ENCODE peak calls at places on chromosomes 12 and 14, in seven cellular contexts. F is B cell, M is AG09309, G is mesothelial cell of epicardium, A is WTC11, P is fibroblast of pulmonary artery, W is cardiac fibroblast. V is an unnamed sample.
A peak's percentile ranks its signal among the peaks of the same experiment; 100 is the strongest.

GRCh38 chr12:125160556-125160955 is 95.3 kb downstream of the AACS start:
- DNase-seq in F (no peak), M (no peak), P (no peak), W (no peak), G (no peak), A (no peak), V (no peak)

GRCh38 chr14:67950386-67950785 is 130.8 kb downstream of the RAD51B start:
- DNase-seq in F (no peak), A (no peak), G (no peak), M (no peak), W (no peak), P (no peak), V (no peak)

GRCh38 chr12:4054643-4055042 is 181.4 kb upstream of the PARP11 start:
- DNase-seq in F (no peak), M (no peak), G (no peak), P (no peak), W (no peak), A (no peak), V (no peak)

GRCh38 chr14:104362761-104363605 is 216.6 kb upstream of the C14orf180 start:
- DNase-seq in G (peak; percentile 14), F (no peak), W (no peak), A (no peak), M (no peak), P (no peak), V (no peak)

GRCh38 chr12:119005832-119006360 is 24.6 kb downstream of the SRRM4 start:
- DNase-seq in W (no peak), G (no peak), M (no peak), A (no peak), F (no peak), P (no peak), V (no peak)

GRCh38 chr12:65941388-65941787 is 117.1 kb downstream of the HMGA2 start:
- DNase-seq in G (no peak), A (no peak), M (peak; percentile 87), W (peak; percentile 86), F (no peak), P (peak; percentile 85), V (peak; percentile 77)

GRCh38 chr14:52494444-52494843 is 57.9 kb downstream of the TXNDC16 start:
- DNase-seq in F (no peak), A (no peak), W (peak; percentile 22), P (peak; percentile 48), M (no peak), G (no peak), V (peak; percentile 35)

GRCh38 chr12:32264995-32265394 is 134.4 kb upstream of the FGD4 start:
- DNase-seq in F (peak; percentile 30), A (no peak), M (peak; percentile 27), P (peak; percentile 28), G (no peak), W (peak; percentile 32), V (no peak)

GRCh38 chr14:23071244-23071974 is 14.1 kb upstream of the CDH24 start:
- DNase-seq in F (peak; percentile 80), G (no peak), M (peak; percentile 73), P (peak; percentile 95), W (peak; percentile 92), A (peak; percentile 82), V (peak; percentile 89)

GRCh38 chr12:45517360-45517759 is 212.1 kb upstream of the ARID2 start:
- DNase-seq in M (no peak), F (no peak), W (no peak), G (no peak), P (no peak), A (no peak), V (no peak)

GRCh38 chr14:93045211-93045674 is 70.5 kb downstream of the ITPK1 start:
- DNase-seq in F (no peak), M (no peak), A (peak; percentile 41), P (no peak), G (no peak), W (no peak), V (no peak)

GRCh38 chr12:78060186-78060585 is 229.5 kb downstream of the NAV3 start:
- DNase-seq in P (peak; percentile 55), G (no peak), F (no peak), A (no peak), M (no peak), W (peak; percentile 83), V (peak; percentile 5)

GRCh38 chr12:65638324-65638723 is 186.0 kb upstream of the HMGA2 start:
- DNase-seq in G (no peak), M (no peak), A (no peak), P (no peak), W (no peak), F (no peak), V (no peak)

GRCh38 chr14:89588840-89589296 is 171.8 kb upstream of the FOXN3 start:
- DNase-seq in F (no peak), M (no peak), A (no peak), G (no peak), W (no peak), P (no peak), V (no peak)

GRCh38 chr12:113407931-113408585 is 4.4 kb upstream of the SDS start:
- DNase-seq in W (peak; percentile 68), A (no peak), G (no peak), F (no peak), P (peak; percentile 74), M (peak; percentile 21), V (peak; percentile 53)

GRCh38 chr12:2319747-2320146 is 267.0 kb downstream of the CACNA1C start:
- DNase-seq in W (peak; percentile 31), P (peak; percentile 25), G (no peak), F (no peak), A (no peak), M (no peak), V (no peak)

GRCh38 chr12:572532-572899 is 90.7 kb downstream of the NINJ2 start:
- DNase-seq in F (no peak), M (no peak), W (peak; percentile 68), A (no peak), G (no peak), P (peak; percentile 10), V (peak; percentile 70)

GRCh38 chr14:64722842-64723447 is 18.7 kb downstream of the PLEKHG3 start:
- DNase-seq in M (no peak), P (no peak), F (no peak), A (no peak), W (no peak), G (no peak), V (peak; percentile 80)

GRCh38 chr14:99608591-99608990 is 4.6 kb upstream of the CCDC85C start:
- DNase-seq in F (no peak), A (no peak), P (no peak), M (no peak), G (no peak), W (no peak), V (no peak)

GRCh38 chr14:99611639-99612038 is 7.6 kb upstream of the CCDC85C start:
- DNase-seq in G (no peak), M (no peak), W (no peak), F (no peak), A (no peak), P (no peak), V (no peak)

GRCh38 chr14:99612065-99612736 is 8.2 kb upstream of the CCDC85C start:
- DNase-seq in M (no peak), W (no peak), P (no peak), A (no peak), G (no peak), F (no peak), V (peak; percentile 49)

GRCh38 chr14:99606359-99606758 is 2.4 kb upstream of the CCDC85C start:
- DNase-seq in W (no peak), G (no peak), F (no peak), P (no peak), M (no peak), A (no peak), V (no peak)

GRCh38 chr14:99609245-99610117 is 5.5 kb upstream of the CCDC85C start:
- DNase-seq in G (no peak), W (no peak), M (no peak), A (no peak), P (no peak), F (no peak), V (no peak)
- TF ChIP-seq CTCF in G (no peak), W (no peak), M (no peak), A (no peak), P (no peak), F (peak; percentile 25), V (no peak)

DNA sequence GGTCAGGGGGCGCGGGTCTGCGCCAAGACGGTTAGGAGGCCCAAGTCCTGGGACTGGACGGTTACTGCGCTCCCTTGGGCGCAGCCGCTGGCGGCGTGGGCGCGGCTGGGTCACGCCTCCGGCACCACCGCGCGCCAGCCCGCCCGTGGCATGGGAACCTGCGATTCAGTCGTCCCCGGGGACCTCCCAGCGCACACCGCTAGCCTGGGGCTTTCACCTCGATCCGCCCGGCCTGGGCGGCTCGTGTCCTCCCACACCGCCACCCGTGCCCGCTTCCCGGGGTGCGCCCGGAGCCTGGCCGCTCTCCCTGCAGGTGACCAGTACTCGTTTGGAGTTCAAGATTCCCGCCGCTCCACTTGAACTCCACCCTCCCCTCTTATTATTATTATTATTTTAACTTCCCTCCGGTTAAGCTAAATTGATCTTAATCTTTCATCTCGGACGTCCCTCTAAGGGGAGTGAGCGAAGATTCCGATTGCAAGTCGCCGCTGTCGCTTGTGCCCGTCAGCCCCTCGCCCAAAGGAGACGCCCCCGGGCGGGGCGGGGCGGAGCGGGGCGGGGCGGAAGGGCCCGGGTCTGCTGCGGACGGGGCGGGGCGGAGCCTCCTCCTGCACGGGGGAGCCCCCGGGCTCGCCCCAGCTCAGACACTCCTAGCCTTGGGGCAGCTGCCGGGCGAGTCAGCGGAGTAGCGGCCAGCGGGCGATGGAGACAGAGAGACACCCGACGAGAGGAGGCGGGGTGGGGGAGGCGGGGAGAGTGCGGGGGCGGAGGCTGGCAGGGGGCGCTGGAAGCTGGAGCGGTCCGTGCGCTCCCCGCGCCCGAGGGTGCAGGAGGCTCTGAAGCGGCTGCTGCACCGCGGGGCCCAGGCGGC is at the start of gene KCNMB4:
- DNase-seq in P (peak; percentile 65), A (peak; percentile 93), F (peak; percentile 93), M (no peak), W (peak; percentile 37), G (peak; percentile 62), V (peak; percentile 42)
- TF ChIP-seq CTCF in P (no peak), A (no peak), F (no peak), M (no peak), W (no peak), G (no peak), V (no peak)

GRCh38 chr14:95675486-95675885 is 10.7 kb upstream of the TCL1B start:
- DNase-seq in F (no peak), P (no peak), M (no peak), G (no peak), A (no peak), W (no peak), V (no peak)

GRCh38 chr14:95674613-95675012 is 11.6 kb upstream of the TCL1B start:
- DNase-seq in P (no peak), G (no peak), F (no peak), M (no peak), A (no peak), W (no peak), V (no peak)

GRCh38 chr14:95679995-95680735 is 6.1 kb upstream of the TCL1B start:
- DNase-seq in W (no peak), A (no peak), F (peak; percentile 64), G (no peak), P (no peak), M (no peak), V (no peak)

GRCh38 chr14:95679148-95679547 is 7.1 kb upstream of the TCL1B start:
- DNase-seq in G (no peak), W (no peak), F (no peak), A (no peak), P (no peak), M (no peak), V (no peak)

GRCh38 chr14:95677168-95677835 is 8.9 kb upstream of the TCL1B start:
- DNase-seq in G (no peak), F (no peak), P (no peak), M (no peak), A (no peak), W (no peak), V (no peak)
- TF ChIP-seq CTCF in G (no peak), F (no peak), P (no peak), M (no peak), A (no peak), W (no peak), V (no peak)

GRCh38 chr14:54488646-54489317 is at the start of gene GMFB:
- DNase-seq in A (peak; percentile 87), M (peak; percentile 70), F (peak; percentile 94), G (peak; percentile 68), P (peak; percentile 96), W (peak; percentile 96), V (peak; percentile 93)
- TF ChIP-seq CTCF in A (no peak), M (peak; percentile 56), F (no peak), G (no peak), P (peak; percentile 60), W (peak; percentile 66), V (peak; percentile 22)

V was measured in MCF 10A.